ENCODE peak calls at places on chromosomes 3 and 15, in eight cellular contexts. Q, X, O, W, N, J, R and G are unnamed samples.

GRCh38 chr3:25592510-25592968 is 72.2 kb downstream of the TOP2B start:
- DNase-seq in Q (peak), X (no peak), O (peak), W (peak), N (no peak), J (no peak), R (no peak), G (peak)

GRCh38 chr3:113948015-113948917 is 453 bp downstream of the ZDHHC23 start:
- DNase-seq in Q (peak), X (peak), O (peak), W (no peak), N (peak), J (no peak), R (no peak), G (no peak)

GRCh38 chr15:87955284-87955909 is 301.1 kb downstream of the NTRK3 start:
- DNase-seq in Q (no peak), X (no peak), O (no peak), W (no peak), N (no peak), J (no peak), R (no peak), G (no peak)

GRCh38 chr15:58486564-58486963 is 54.8 kb downstream of the LIPC start:
- DNase-seq in Q (no peak), X (no peak), O (no peak), W (no peak), N (no peak), J (no peak), R (no peak), G (no peak)

GRCh38 chr3:35635407-35635806 is 3.9 kb upstream of the ARPP21 start:
- DNase-seq in Q (no peak), X (no peak), O (no peak), W (no peak), N (no peak), J (no peak), R (no peak), G (no peak)

GRCh38 chr3:20648294-20648693 is 462.3 kb upstream of the SGO1 start:
- DNase-seq in Q (no peak), X (no peak), O (no peak), W (no peak), N (no peak), J (no peak), R (no peak), G (no peak)

GRCh38 chr3:72888546-72889309 is 882 bp downstream of the GXYLT2 start:
- DNase-seq in Q (peak), X (no peak), O (peak), W (peak), N (peak), J (no peak), R (no peak), G (no peak)

GRCh38 chr15:74845208-74845568 is 2.2 kb upstream of the ULK3 start:
- DNase-seq in Q (no peak), X (no peak), O (no peak), W (no peak), N (no peak), J (no peak), R (no peak), G (no peak)

GRCh38 chr3:150179330-150179729 is 208.6 kb upstream of the PFN2 start:
- DNase-seq in Q (no peak), X (no peak), O (no peak), W (no peak), N (no peak), J (no peak), R (no peak), G (no peak)

GRCh38 chr3:100060685-100061484 is 53.4 kb downstream of the FILIP1L start:
- DNase-seq in Q (peak), X (no peak), O (no peak), W (no peak), N (no peak), J (no peak), R (no peak), G (peak)

GRCh38 chr3:71048948-71049347 is 534.6 kb downstream of the FOXP1 start:
- DNase-seq in Q (no peak), X (peak), O (no peak), W (no peak), N (peak), J (no peak), R (no peak), G (no peak)

GRCh38 chr15:23447107-23447500 is at the start of gene GOLGA6L2:
- DNase-seq in Q (peak), X (no peak), O (no peak), W (no peak), N (no peak), J (no peak), R (no peak), G (peak)

GRCh38 chr3:184200825-184201224 is 14.8 kb downstream of the ABCF3 start:
- DNase-seq in Q (no peak), X (no peak), O (no peak), W (no peak), N (no peak), J (no peak), R (no peak), G (no peak)

GRCh38 chr15:78714890-78715289 is 73.9 kb upstream of the CHRNB4 start:
- DNase-seq in Q (peak), X (no peak), O (no peak), W (no peak), N (no peak), J (no peak), R (no peak), G (peak)

GRCh38 chr15:74781673-74782595 is at the start of gene CSK:
- DNase-seq in Q (peak), X (peak), O (peak), W (no peak), N (peak), J (no peak), R (no peak), G (peak)

GRCh38 chr3:193693774-193694173 is 100.8 kb downstream of the OPA1 start:
- DNase-seq in Q (no peak), X (no peak), O (no peak), W (no peak), N (no peak), J (no peak), R (no peak), G (no peak)

GRCh38 chr15:54099010-54099409 is 120.8 kb downstream of the UNC13C start:
- DNase-seq in Q (no peak), X (no peak), O (no peak), W (no peak), N (no peak), J (no peak), R (no peak), G (no peak)

GRCh38 chr3:128123538-128124368 is at the start of gene RUVBL1:
- DNase-seq in Q (peak), X (peak), O (peak), W (peak), N (peak), J (peak), R (peak), G (peak)
- TF ChIP-seq POLR2A in Q (peak), X (no peak), O (peak), W (no peak), N (peak), J (no peak), R (no peak), G (peak)

GRCh38 chr3:15606434-15606891 is 4.9 kb downstream of the BTD start:
- DNase-seq in Q (no peak), X (no peak), O (no peak), W (no peak), N (peak), J (no peak), R (no peak), G (no peak)
- TF ChIP-seq POLR2A in Q (no peak), X (no peak), O (no peak), W (no peak), N (no peak), J (no peak), R (no peak), G (no peak)

GRCh38 chr3:136255672-136256406 is 5.7 kb downstream of the PCCB start:
- DNase-seq in Q (no peak), X (no peak), O (no peak), W (no peak), N (peak), J (no peak), R (no peak), G (no peak)
- TF ChIP-seq POLR2A in Q (no peak), X (no peak), O (no peak), W (no peak), N (no peak), J (no peak), R (no peak), G (no peak)

DNA sequence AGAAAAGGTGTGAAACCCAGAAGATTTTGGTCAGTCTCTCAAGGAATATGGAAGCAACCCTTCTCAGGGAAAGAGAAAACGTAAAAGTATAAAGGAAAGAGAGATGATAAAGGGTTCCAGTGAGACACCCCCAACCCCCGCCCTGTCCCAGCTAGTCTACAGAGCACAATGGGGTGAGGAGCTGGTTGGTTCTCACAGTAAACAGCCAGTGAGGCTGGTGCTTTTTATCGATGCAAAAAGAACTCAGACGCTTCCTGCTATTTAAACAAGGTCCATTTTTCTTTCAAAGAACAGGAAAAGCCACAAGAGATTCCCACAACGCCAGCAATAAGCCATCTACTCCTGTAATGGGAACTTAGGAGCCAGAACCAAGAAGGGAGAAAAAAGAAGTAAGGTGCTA is 65.9 kb downstream of the CHAC1 start:
- DNase-seq in Q (no peak), X (no peak), O (no peak), W (no peak), N (no peak), J (no peak), R (no peak), G (no peak)
- TF ChIP-seq POLR2A in Q (no peak), X (no peak), O (no peak), W (no peak), N (no peak), J (no peak), R (no peak), G (no peak)

GRCh38 chr3:45178131-45179023 is 32.2 kb upstream of the CDCP1 start:
- DNase-seq in Q (no peak), X (peak), O (no peak), W (no peak), N (no peak), J (no peak), R (no peak), G (no peak)

GRCh38 chr3:45179163-45179562 is 33.0 kb upstream of the CDCP1 start:
- DNase-seq in Q (no peak), X (no peak), O (no peak), W (no peak), N (no peak), J (no peak), R (no peak), G (no peak)

GRCh38 chr3:45180899-45181298 is 34.7 kb upstream of the CDCP1 start:
- DNase-seq in Q (no peak), X (no peak), O (no peak), W (no peak), N (no peak), J (no peak), R (no peak), G (no peak)

GRCh38 chr3:45181496-45181895 is 35.3 kb upstream of the CDCP1 start:
- DNase-seq in Q (no peak), X (no peak), O (no peak), W (no peak), N (no peak), J (no peak), R (no peak), G (no peak)

GRCh38 chr3:45180051-45180450 is 33.9 kb upstream of the CDCP1 start:
- DNase-seq in Q (no peak), X (no peak), O (no peak), W (no peak), N (no peak), J (no peak), R (no peak), G (no peak)
- TF ChIP-seq POLR2A in Q (no peak), X (no peak), O (no peak), W (no peak), N (no peak), J (no peak), R (no peak), G (no peak)